ENCODE peak calls at places on chromosomes 4 and X, in six cellular contexts. Q is A549; J is upper lobe of right lung; Y is ovary; E is naive thymus-derived CD4-positive, alpha-beta T cell; I is substantia nigra. Z is an unnamed sample.

GRCh38 chr4:1096841-1097240 is 16.5 kb downstream of the RNF212 start:
- DNase-seq in E (no peak), Q (no peak), Y (no peak), I (no peak), J (no peak), Z (no peak)

GRCh38 chr4:77959566-77960338 is 97.1 kb downstream of the MRPL1 start:
- DNase-seq in J (no peak), Y (no peak), Q (peak; percentile 18), I (no peak), E (peak; percentile 40), Z (no peak)

GRCh38 chr4:176238819-176239218 is 30.2 kb downstream of the ASB5 start:
- DNase-seq in Q (no peak), J (no peak), I (no peak), Y (no peak), E (no peak), Z (no peak)

GRCh38 chr4:54316139-54316538 is 87.0 kb downstream of the PDGFRA start:
- DNase-seq in Q (no peak), Y (no peak), I (no peak), J (no peak), E (no peak), Z (no peak)

GRCh38 chrX:105882581-105883275 is 60.4 kb downstream of the NRK start:
- DNase-seq in Y (peak; percentile 25), Q (no peak), I (no peak), J (no peak), E (no peak), Z (no peak)

GRCh38 chr4:105060628-105061027 is 86.0 kb upstream of the TET2 start:
- DNase-seq in Q (no peak), Y (no peak), I (no peak), E (no peak), J (no peak), Z (no peak)

GRCh38 chrX:46788902-46789301 is 30.0 kb upstream of the SLC9A7 start:
- DNase-seq in E (no peak), Q (no peak), I (no peak), J (no peak), Y (no peak), Z (no peak)

GRCh38 chr4:168683595-168683994 is 186.7 kb downstream of the PALLD start:
- DNase-seq in E (no peak), Y (no peak), J (no peak), I (no peak), Q (no peak), Z (no peak)

GRCh38 chr4:183200453-183200852 is 101.4 kb downstream of the WWC2 start:
- DNase-seq in Y (peak; percentile 15), E (no peak), J (peak; percentile 88), Q (no peak), I (peak; percentile 3), Z (no peak)

GRCh38 chrX:46034868-46035267 is 510.4 kb downstream of the ZNF674 start:
- DNase-seq in E (no peak), J (no peak), Y (no peak), I (no peak), Q (no peak), Z (no peak)

GRCh38 chr4:88318751-88319350 is 34.5 kb upstream of the PPM1K start:
- DNase-seq in Y (no peak), E (no peak), Q (no peak), I (no peak), J (no peak), Z (no peak)

GRCh38 chr4:145195167-145195952 is 15.0 kb upstream of the OTUD4 start:
- DNase-seq in I (no peak), Q (no peak), E (no peak), Y (no peak), J (no peak), Z (no peak)

GRCh38 chrX:38282044-38282443 is 45.3 kb downstream of the RPGR start:
- DNase-seq in Q (no peak), Y (no peak), E (no peak), I (no peak), J (no peak), Z (no peak)

GRCh38 chr4:76388160-76388908 is 32.6 kb downstream of the CCDC158 start:
- DNase-seq in Q (no peak), E (no peak), I (no peak), Y (no peak), J (no peak), Z (no peak)

GRCh38 chrX:42680651-42681050 is 97.3 kb downstream of the PPP1R2C start:
- DNase-seq in I (no peak), J (no peak), Y (peak; percentile 25), E (no peak), Q (no peak), Z (no peak)

GRCh38 chr4:126965876-126966275 is 666.9 kb upstream of the INTU start:
- DNase-seq in E (no peak), I (no peak), Q (no peak), J (no peak), Y (no peak), Z (no peak)

GRCh38 chrX:20740443-20740842 is 473.7 kb upstream of the RPS6KA3 start:
- DNase-seq in Q (no peak), I (no peak), J (no peak), Y (no peak), E (no peak), Z (no peak)

GRCh38 chr4:83876047-83876446 is 340.1 kb downstream of the GPAT3 start:
- DNase-seq in E (no peak), J (no peak), Y (no peak), Q (no peak), I (no peak), Z (no peak)

GRCh38 chr4:187795737-187796136 is 199.8 kb upstream of the ZFP42 start:
- DNase-seq in J (no peak), Y (no peak), E (no peak), Q (no peak), I (no peak), Z (no peak)

GRCh38 chrX:68079961-68080360 is 353.3 kb downstream of the OPHN1 start:
- DNase-seq in E (no peak), I (no peak), J (no peak), Y (no peak), Q (no peak), Z (no peak)

GRCh38 chrX:9765737-9766098 is at the start of gene GPR143:
- DNase-seq in Y (peak; percentile 46), Q (no peak), J (no peak), I (no peak), E (no peak), Z (no peak)

GRCh38 chr4:138113819-138114415 is 128.2 kb downstream of the SLC7A11 start:
- DNase-seq in Q (no peak), J (no peak), Y (no peak), E (no peak), I (no peak), Z (no peak)

GRCh38 chrX:8404443-8404842 is 60.2 kb upstream of the VCX3B start:
- DNase-seq in J (no peak), Q (no peak), I (no peak), Y (no peak), E (no peak), Z (no peak)

GRCh38 chr4:175998782-175999181 is 66.9 kb upstream of the WDR17 start:
- DNase-seq in E (no peak), Q (no peak), Y (no peak), I (no peak), J (no peak), Z (no peak)

GRCh38 chr4:172978848-172979247 is 189.8 kb upstream of the GALNT7 start:
- DNase-seq in E (no peak), Q (no peak), J (no peak), Y (no peak), I (no peak), Z (no peak)

GRCh38 chr4:84319124-84319523 is 180.0 kb downstream of the NKX6-1 start:
- DNase-seq in E (no peak), I (no peak), Q (no peak), J (peak; percentile 71), Y (no peak), Z (no peak)

GRCh38 chr4:169116270-169116901 is 106.3 kb upstream of the CBR4 start:
- DNase-seq in Y (no peak), J (no peak), Q (no peak), I (no peak), E (no peak), Z (no peak)

GRCh38 chr4:1610791-1611500 is 73.2 kb downstream of the FAM53A start:
- DNase-seq in E (no peak), J (no peak), Q (no peak), I (no peak), Y (no peak), Z (no peak)

GRCh38 chr4:113355550-113356371 is 306.3 kb downstream of the ANK2 start:
- DNase-seq in I (no peak), Y (no peak), E (peak; percentile 26), Q (no peak), J (no peak), Z (no peak)

DNA sequence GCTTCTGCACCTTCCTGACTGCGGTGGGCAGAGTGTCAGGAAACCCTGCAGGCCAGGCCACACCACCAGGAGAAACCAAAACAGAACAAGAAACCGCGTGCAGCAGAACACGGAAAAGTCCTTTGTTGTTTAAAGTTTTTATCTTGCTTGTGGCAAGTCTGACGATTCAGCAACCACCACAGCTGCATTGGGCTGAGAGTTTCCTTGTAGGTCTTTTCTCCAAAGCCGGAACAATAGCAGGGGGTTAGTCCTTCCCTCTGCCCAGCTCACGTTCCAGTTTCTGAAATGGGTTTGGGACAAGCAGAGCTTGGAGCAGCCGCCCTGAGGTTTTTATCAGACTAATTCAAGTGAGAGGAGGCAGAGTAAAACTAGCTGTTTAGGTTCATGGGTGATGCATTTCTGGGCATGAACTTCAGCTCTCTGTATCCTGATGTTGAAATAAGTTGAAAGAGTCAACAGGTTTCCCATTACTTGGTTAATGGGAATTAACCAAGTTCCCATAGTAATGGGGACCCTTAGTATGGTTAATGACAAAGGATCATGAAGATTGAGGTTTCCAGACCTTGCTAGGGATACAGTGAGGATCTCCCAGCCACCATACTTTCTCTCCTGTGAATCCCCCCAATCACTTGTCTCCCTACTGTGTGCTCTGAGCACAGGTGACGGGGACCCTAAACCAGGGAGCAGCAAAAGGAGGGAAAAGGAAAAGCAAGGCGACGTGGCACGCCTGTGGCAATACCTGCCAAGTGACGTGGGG is 217.0 kb downstream of the PTTG2 start:
- DNase-seq in I (no peak), Y (peak; percentile 29), Q (no peak), E (peak; percentile 63), J (no peak), Z (no peak)
- H3K27ac ChIP-seq in I (no peak overlapping the region), Y (peak overlapping the region; percentile 49), Q (peak overlapping the region; percentile 33), E (peak overlapping the region; percentile 51), J (peak overlapping the region; percentile 6), Z (peak overlapping the region; percentile 39)

GRCh38 chr4:151297170-151297569 is 20.2 kb downstream of the PRSS48 start:
- DNase-seq in E (no peak), Y (no peak), J (no peak), Q (no peak), I (no peak), Z (no peak)
- H3K27ac ChIP-seq in E (no peak overlapping the region), Y (no peak overlapping the region), J (no peak overlapping the region), Q (no peak overlapping the region), I (no peak overlapping the region), Z (no peak overlapping the region)

GRCh38 chrX:126967225-126967624 is 147.7 kb downstream of the PRR32 start:
- DNase-seq in J (no peak), Y (no peak), Q (no peak), E (no peak), I (no peak), Z (no peak)
- H3K27ac ChIP-seq in J (no peak overlapping the region), Y (no peak overlapping the region), Q (no peak overlapping the region), E (no peak overlapping the region), I (no peak overlapping the region), Z (no peak overlapping the region)

DNA sequence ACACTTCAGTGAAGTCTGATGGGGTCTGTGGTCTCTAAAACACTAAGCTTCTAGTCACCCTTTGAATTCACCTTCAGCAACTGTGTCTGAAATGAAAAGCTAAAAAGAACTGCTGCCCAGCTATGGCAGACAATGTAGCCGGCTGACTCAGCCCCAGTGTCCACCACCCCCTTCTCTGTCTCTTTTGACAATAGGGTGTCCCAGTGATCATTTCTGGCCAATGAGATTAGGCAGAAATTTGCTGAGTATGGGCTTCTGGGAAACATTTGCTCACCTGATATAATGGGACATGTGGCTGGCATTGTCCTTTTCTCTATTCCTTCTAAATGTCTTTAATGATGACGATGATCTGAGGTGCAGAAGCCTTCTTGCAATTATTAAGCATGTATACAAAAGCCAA is 20.6 kb downstream of the IGFBP7 start:
- DNase-seq in Q (no peak), Y (no peak), J (no peak), I (no peak), E (no peak), Z (no peak)
- H3K27ac ChIP-seq in Q (peak overlapping the region; percentile 58), Y (no peak overlapping the region), J (no peak overlapping the region), I (no peak overlapping the region), E (no peak overlapping the region), Z (no peak overlapping the region)